ENCODE peak calls at places on chromosomes 1 and 21, in four cellular contexts. C is esophagus squamous epithelium, R is G401, J is amygdala. V is an unnamed sample.
A peak's percentile ranks its signal among the peaks of the same experiment; 100 is the strongest.

GRCh38 chr1:205709059-205709398 is 28.7 kb upstream of the SLC45A3 start:
- DNase-seq in R (no peak), J (no peak), C (no peak), V (peak; percentile 73)

GRCh38 chr1:27274204-27274603 is 39.8 kb downstream of the WDTC1 start:
- DNase-seq in J (no peak), R (no peak), C (no peak), V (no peak)

GRCh38 chr1:47804127-47804526 is 193.1 kb downstream of the TRABD2B start:
- DNase-seq in R (no peak), C (no peak), J (no peak), V (no peak)

GRCh38 chr1:154739654-154740053 is 130.4 kb downstream of the KCNN3 start:
- DNase-seq in J (no peak), C (no peak), R (no peak), V (no peak)

GRCh38 chr1:77948841-77949424 is 29.9 kb downstream of the FUBP1 start:
- DNase-seq in C (no peak), J (no peak), R (no peak), V (peak; percentile 62)

GRCh38 chr1:55416164-55416842 is 201.1 kb upstream of the USP24 start:
- DNase-seq in J (no peak), C (no peak), R (no peak), V (no peak)

GRCh38 chr1:87239997-87240396 is 88.7 kb upstream of the LMO4 start:
- DNase-seq in J (no peak), R (no peak), C (no peak), V (no peak)

GRCh38 chr1:107243461-107243860 is 102.6 kb downstream of the NTNG1 start:
- DNase-seq in J (no peak), R (no peak), C (no peak), V (no peak)

GRCh38 chr1:73593379-73593778 is 604.6 kb downstream of the LRRIQ3 start:
- DNase-seq in C (no peak), J (no peak), R (no peak), V (peak; percentile 14)

GRCh38 chr1:233304489-233305102 is 9.1 kb upstream of the PCNX2 start:
- DNase-seq in C (no peak), J (no peak), R (peak; percentile 67), V (peak; percentile 43)

GRCh38 chr1:106937104-106937503 is 119.4 kb upstream of the PRMT6 start:
- DNase-seq in R (no peak), J (no peak), C (no peak), V (peak; percentile 81)

GRCh38 chr1:16215882-16216753 is 3.7 kb upstream of the ARHGEF19 start:
- DNase-seq in R (peak; percentile 69), J (peak; percentile 33), C (peak; percentile 28), V (peak; percentile 88)

GRCh38 chr1:244138399-244138798 is 87.3 kb downstream of the ZBTB18 start:
- DNase-seq in C (no peak), R (no peak), J (no peak), V (no peak)

GRCh38 chr1:33180226-33181037 is 1.4 kb downstream of the TRIM62 start:
- DNase-seq in J (peak; percentile 73), R (peak; percentile 95), C (peak; percentile 53), V (peak; percentile 90)

GRCh38 chr1:6043561-6043960 is 2.1 kb upstream of the KCNAB2 start:
- DNase-seq in J (no peak), C (no peak), R (no peak), V (no peak)

GRCh38 chr21:44865561-44866280 is 7.8 kb downstream of the PTTG1IP start:
- DNase-seq in R (peak; percentile 61), C (no peak), J (no peak), V (no peak)

GRCh38 chr1:18636762-18637552 is 6.3 kb downstream of the PAX7 start:
- DNase-seq in R (no peak), J (no peak), C (no peak), V (no peak)

GRCh38 chr1:213876531-213876930 is 111.2 kb upstream of the PROX1 start:
- DNase-seq in R (no peak), J (no peak), C (no peak), V (no peak)

GRCh38 chr1:206517784-206518183 is 10.5 kb downstream of the RASSF5 start:
- DNase-seq in J (no peak), C (no peak), R (no peak), V (no peak)

GRCh38 chr1:172720325-172720724 is 61.4 kb downstream of the FASLG start:
- DNase-seq in R (no peak), C (no peak), J (no peak), V (no peak)

GRCh38 chr1:168179411-168180147 is 817 bp downstream of the TIPRL start:
- DNase-seq in C (no peak), J (peak; percentile 58), R (peak; percentile 31), V (peak; percentile 43)

GRCh38 chr21:31596055-31596454 is 63.4 kb upstream of the SOD1 start:
- DNase-seq in R (no peak), C (no peak), J (no peak), V (no peak)

GRCh38 chr1:99766378-99766800 is at the start of gene FRRS1:
- DNase-seq in J (no peak), R (peak; percentile 57), C (no peak), V (peak; percentile 80)

GRCh38 chr21:44423312-44423821 is 31.9 kb upstream of the LRRC3 start:
- DNase-seq in R (no peak), J (no peak), C (no peak), V (no peak)

GRCh38 chr1:167054531-167054930 is 35.6 kb downstream of the GPA33 start:
- DNase-seq in R (peak; percentile 47), C (no peak), J (no peak), V (no peak)

V was measured in cardiac fibroblast.